ENCODE peak calls at places on chromosomes 1 and 21, in eight cellular contexts. K, H, C, M, V, Q, R and X are unnamed samples.

GRCh38 chr1:51729824-51730284 is 113.0 kb downstream of the OSBPL9 start:
- DNase-seq in V (no peak), H (no peak), R (no peak), K (no peak), M (no peak), C (no peak), Q (no peak), X (no peak)

GRCh38 chr21:35579520-35580293 is 480.6 kb downstream of the SETD4 start:
- DNase-seq in R (no peak), M (no peak), H (no peak), V (no peak), C (no peak), K (no peak), Q (no peak), X (no peak)

GRCh38 chr1:226134170-226135058 is 52.1 kb downstream of the ACBD3 start:
- DNase-seq in K (no peak), M (no peak), C (no peak), V (no peak), H (no peak), R (no peak), Q (no peak), X (peak)

GRCh38 chr1:221869759-221870158 is 127.9 kb upstream of the DUSP10 start:
- DNase-seq in V (no peak), C (no peak), R (no peak), K (no peak), H (no peak), Q (no peak), M (no peak), X (no peak)

GRCh38 chr1:41414291-41414690 is 53.1 kb downstream of the FOXO6 start:
- DNase-seq in R (no peak), H (no peak), Q (no peak), C (no peak), V (no peak), M (no peak), K (no peak), X (no peak)

GRCh38 chr1:231106347-231106746 is 55.5 kb upstream of the TRIM67 start:
- DNase-seq in C (no peak), V (peak), H (no peak), R (no peak), M (no peak), K (no peak), Q (no peak), X (no peak)

GRCh38 chr1:41240806-41241747 is 1.0 kb downstream of the SCMH1 start:
- DNase-seq in Q (peak), C (peak), M (peak), R (peak), V (no peak), H (peak), K (peak), X (peak)

GRCh38 chr1:151972533-151973270 is 21.0 kb downstream of the S100A10 start:
- DNase-seq in C (no peak), K (no peak), R (peak), M (peak), V (peak), H (peak), Q (peak), X (no peak)

GRCh38 chr1:91736999-91737615 is 148.8 kb downstream of the TGFBR3 start:
- DNase-seq in R (peak), Q (no peak), V (peak), M (no peak), C (no peak), H (no peak), K (no peak), X (no peak)

GRCh38 chr1:30295674-30296073 is 427.7 kb downstream of the MATN1 start:
- DNase-seq in C (no peak), V (no peak), H (no peak), M (no peak), Q (no peak), K (no peak), R (no peak), X (no peak)

GRCh38 chr1:30299393-30299792 is 424.0 kb downstream of the MATN1 start:
- DNase-seq in V (no peak), C (no peak), Q (no peak), M (no peak), H (no peak), R (no peak), K (no peak), X (no peak)

DNA sequence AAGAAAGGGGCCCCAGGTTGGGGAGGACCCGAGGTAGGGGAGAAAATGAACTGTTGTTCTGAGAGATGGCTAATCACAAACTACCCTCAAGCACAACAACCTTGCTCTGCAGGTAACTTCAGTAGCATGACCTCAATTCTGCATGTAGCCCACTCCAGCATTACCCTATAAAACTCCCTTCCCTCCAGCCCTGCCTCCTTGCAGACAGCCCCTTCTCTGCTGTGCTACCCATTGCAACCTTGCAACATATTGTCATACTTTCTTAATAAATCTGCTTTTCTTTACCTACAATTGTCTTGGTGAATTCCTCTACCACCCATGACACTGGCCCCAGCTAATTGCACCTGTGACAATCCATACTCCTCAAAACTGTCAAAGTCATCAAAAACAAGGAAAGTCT is 428.9 kb downstream of the MATN1 start:
- DNase-seq in K (no peak), H (no peak), R (no peak), C (no peak), M (peak), V (no peak), Q (no peak), X (no peak)
- H3K4me3 ChIP-seq in K (no peak), H (no peak), R (no peak), C (no peak), M (no peak), V (no peak), Q (no peak), X (no peak)

DNA sequence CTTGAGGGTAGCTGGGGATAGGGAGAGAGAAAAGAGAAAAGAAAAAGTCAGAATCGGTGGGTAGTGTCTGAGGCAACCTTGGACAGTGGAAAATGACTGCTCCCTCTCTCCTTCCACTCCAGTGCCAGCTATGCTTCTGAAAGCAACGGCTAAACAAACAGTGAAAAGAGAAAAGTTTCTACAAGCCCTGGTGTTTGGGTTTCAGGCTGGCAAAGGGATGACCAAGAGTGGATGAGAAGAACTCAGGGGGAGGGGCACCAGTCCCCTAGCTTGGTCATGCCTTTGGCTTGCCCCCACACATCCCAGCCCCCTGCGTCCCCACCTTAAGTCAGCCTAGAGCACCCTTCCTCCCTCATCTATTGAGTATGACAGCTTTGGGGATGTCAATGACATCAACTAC is 8.6 kb downstream of the IL22RA1 start:
- DNase-seq in C (no peak), H (no peak), V (no peak), K (no peak), M (no peak), Q (no peak), R (no peak), X (no peak)
- H3K27ac ChIP-seq in C (no peak), H (no peak), V (no peak), K (no peak), M (no peak), Q (no peak), R (no peak), X (no peak)

GRCh38 chr1:77375541-77375940 is 93.7 kb downstream of the AK5 start:
- DNase-seq in H (no peak), C (no peak), V (no peak), M (no peak), R (no peak), K (no peak), Q (no peak), X (no peak)

GRCh38 chr1:77373702-77374101 is 91.9 kb downstream of the AK5 start:
- DNase-seq in C (no peak), V (no peak), M (no peak), Q (no peak), R (no peak), H (no peak), K (no peak), X (no peak)

GRCh38 chr1:77370161-77370560 is 88.3 kb downstream of the AK5 start:
- DNase-seq in K (no peak), V (no peak), C (no peak), R (peak), Q (no peak), H (no peak), M (no peak), X (no peak)

GRCh38 chr1:77371396-77371795 is 89.6 kb downstream of the AK5 start:
- DNase-seq in K (no peak), H (no peak), V (no peak), M (no peak), C (no peak), Q (no peak), R (no peak), X (no peak)

DNA sequence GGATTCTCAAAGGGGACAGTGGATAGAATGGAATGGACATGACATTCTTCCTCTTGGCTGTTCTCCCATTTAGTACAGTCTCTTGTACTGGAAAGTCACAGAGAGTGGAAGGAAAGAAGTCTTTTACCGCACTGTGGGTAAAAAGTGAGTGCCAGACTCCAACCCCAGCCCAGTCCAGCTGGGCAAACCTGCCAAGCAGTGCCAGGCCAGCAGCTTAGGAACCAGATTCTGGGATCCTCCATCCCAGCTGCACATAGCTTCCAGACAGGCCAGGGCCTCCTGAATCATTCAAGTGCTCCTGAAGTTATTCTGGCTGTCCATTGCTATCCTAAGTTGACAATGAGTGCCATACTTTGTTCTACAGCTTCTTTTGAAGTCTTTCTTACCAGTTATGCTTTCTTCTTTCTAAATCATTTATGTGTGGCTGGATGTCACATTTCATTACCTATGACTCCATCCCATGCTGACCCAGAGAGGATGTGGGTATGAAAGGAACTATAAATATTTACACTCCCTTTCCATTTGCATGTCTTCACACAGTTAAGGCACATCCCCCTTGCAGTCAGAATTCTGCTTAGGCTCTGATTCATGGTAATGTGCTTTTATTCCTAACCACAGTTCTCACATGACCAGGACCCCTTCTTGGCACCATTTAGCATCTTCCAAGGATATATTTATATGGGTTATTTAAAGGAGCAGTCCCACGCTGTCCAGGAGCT is 88.9 kb downstream of the AK5 start:
- DNase-seq in H (no peak), K (no peak), R (no peak), C (no peak), Q (no peak), V (peak), M (no peak), X (no peak)
- H3K4me3 ChIP-seq in H (no peak), K (no peak), R (no peak), C (no peak), Q (no peak), V (no peak), M (no peak), X (no peak)

GRCh38 chr1:58891347-58891746 is 107.5 kb upstream of the JUN start:
- DNase-seq in K (no peak), Q (no peak), R (no peak), H (no peak), C (no peak), M (no peak), V (no peak), X (no peak)

GRCh38 chr1:58895082-58895481 is 111.2 kb upstream of the JUN start:
- DNase-seq in H (no peak), V (no peak), R (no peak), C (no peak), K (no peak), Q (no peak), M (peak), X (no peak)

GRCh38 chr1:58896211-58897183 is 112.7 kb upstream of the JUN start:
- DNase-seq in M (peak), V (no peak), R (no peak), C (no peak), Q (peak), K (no peak), H (peak), X (no peak)

GRCh38 chr1:58895559-58896135 is 111.8 kb upstream of the JUN start:
- DNase-seq in H (peak), Q (no peak), R (no peak), M (peak), V (no peak), C (no peak), K (no peak), X (no peak)

GRCh38 chr1:58893257-58893869 is 109.5 kb upstream of the JUN start:
- DNase-seq in M (peak), K (no peak), Q (peak), V (no peak), R (no peak), H (peak), C (no peak), X (no peak)
- H3K27ac ChIP-seq in M (peak), K (no peak), Q (no peak), V (no peak), R (no peak), H (peak), C (no peak), X (no peak)

GRCh38 chr1:234603221-234604204 is 6.5 kb downstream of the IRF2BP2 start:
- DNase-seq in V (no peak), K (no peak), R (no peak), H (no peak), M (no peak), C (no peak), Q (no peak), X (no peak)
- H3K4me3 ChIP-seq in V (peak), K (peak), R (peak), H (peak), M (peak), C (peak), Q (peak), X (peak)